ENCODE peak calls at places on chromosomes 3 and 15, in seven cellular contexts. One of them, this sample, is unnamed. For H3K4me1, the result is how much of the 10 kb centered on the place peaks cover.

GRCh38 chr3:153547984-153548383 is 386.0 kb downstream of the RAP2B start:
- DNase-seq in Peyer's patch: no peak
- DNase-seq in CD4-positive, CD25-positive, alpha-beta regulatory T cell: no peak
- DNase-seq in pancreas: no peak
- DNase-seq in right cardiac atrium: no peak
- DNase-seq in uterus: no peak
- DNase-seq in stomach: no peak
- DNase-seq in this sample: no peak

GRCh38 chr3:159775372-159775961 is 213.2 kb upstream of the IL12A start:
- DNase-seq in Peyer's patch: no peak
- DNase-seq in CD4-positive, CD25-positive, alpha-beta regulatory T cell: no peak
- DNase-seq in pancreas: no peak
- DNase-seq in right cardiac atrium: peak
- DNase-seq in uterus: peak
- DNase-seq in stomach: no peak
- DNase-seq in this sample: no peak

GRCh38 chr3:155956508-155957411 is 86.3 kb downstream of the GMPS start:
- DNase-seq in Peyer's patch: no peak
- DNase-seq in CD4-positive, CD25-positive, alpha-beta regulatory T cell: no peak
- DNase-seq in pancreas: peak
- DNase-seq in right cardiac atrium: no peak
- DNase-seq in uterus: no peak
- DNase-seq in stomach: no peak
- DNase-seq in this sample: no peak

GRCh38 chr3:104673981-104674380 is 692.7 kb upstream of the ALCAM start:
- DNase-seq in Peyer's patch: no peak
- DNase-seq in CD4-positive, CD25-positive, alpha-beta regulatory T cell: no peak
- DNase-seq in pancreas: no peak
- DNase-seq in right cardiac atrium: no peak
- DNase-seq in uterus: no peak
- DNase-seq in stomach: no peak
- DNase-seq in this sample: no peak

GRCh38 chr3:180294282-180295027 is 257.7 kb upstream of the PEX5L start:
- DNase-seq in Peyer's patch: no peak
- DNase-seq in CD4-positive, CD25-positive, alpha-beta regulatory T cell: no peak
- DNase-seq in pancreas: no peak
- DNase-seq in right cardiac atrium: no peak
- DNase-seq in uterus: no peak
- DNase-seq in stomach: no peak
- DNase-seq in this sample: no peak

GRCh38 chr3:141321109-141321497 is 47.2 kb upstream of the ZBTB38 start:
- DNase-seq in Peyer's patch: no peak
- DNase-seq in CD4-positive, CD25-positive, alpha-beta regulatory T cell: no peak
- DNase-seq in pancreas: no peak
- DNase-seq in right cardiac atrium: no peak
- DNase-seq in uterus: no peak
- DNase-seq in stomach: no peak
- DNase-seq in this sample: no peak

GRCh38 chr3:87674397-87675161 is 384.2 kb downstream of the CGGBP1 start:
- DNase-seq in Peyer's patch: no peak
- DNase-seq in CD4-positive, CD25-positive, alpha-beta regulatory T cell: no peak
- DNase-seq in pancreas: no peak
- DNase-seq in right cardiac atrium: no peak
- DNase-seq in uterus: no peak
- DNase-seq in stomach: no peak
- DNase-seq in this sample: no peak

GRCh38 chr3:40037582-40037981 is 228.2 kb downstream of the MYRIP start:
- DNase-seq in Peyer's patch: no peak
- DNase-seq in CD4-positive, CD25-positive, alpha-beta regulatory T cell: no peak
- DNase-seq in pancreas: no peak
- DNase-seq in right cardiac atrium: no peak
- DNase-seq in uterus: no peak
- DNase-seq in stomach: no peak
- DNase-seq in this sample: no peak

GRCh38 chr3:188146219-188146618 is 7.7 kb upstream of the LPP start:
- DNase-seq in Peyer's patch: no peak
- DNase-seq in CD4-positive, CD25-positive, alpha-beta regulatory T cell: no peak
- DNase-seq in pancreas: no peak
- DNase-seq in right cardiac atrium: no peak
- DNase-seq in uterus: no peak
- DNase-seq in stomach: no peak
- DNase-seq in this sample: no peak

GRCh38 chr3:52682016-52682415 is 3.7 kb downstream of the PBRM1 start:
- DNase-seq in Peyer's patch: no peak
- DNase-seq in CD4-positive, CD25-positive, alpha-beta regulatory T cell: no peak
- DNase-seq in pancreas: peak
- DNase-seq in right cardiac atrium: no peak
- DNase-seq in uterus: peak
- DNase-seq in stomach: no peak
- DNase-seq in this sample: peak

GRCh38 chr15:63104727-63105126 is 16.9 kb upstream of the LACTB start:
- DNase-seq in Peyer's patch: no peak
- DNase-seq in CD4-positive, CD25-positive, alpha-beta regulatory T cell: no peak
- DNase-seq in pancreas: no peak
- DNase-seq in right cardiac atrium: no peak
- DNase-seq in uterus: no peak
- DNase-seq in stomach: no peak
- DNase-seq in this sample: no peak

GRCh38 chr15:42371125-42371524 is 11.8 kb downstream of the CAPN3 start:
- DNase-seq in Peyer's patch: no peak
- DNase-seq in CD4-positive, CD25-positive, alpha-beta regulatory T cell: no peak
- DNase-seq in pancreas: no peak
- DNase-seq in right cardiac atrium: no peak
- DNase-seq in uterus: no peak
- DNase-seq in stomach: no peak
- DNase-seq in this sample: no peak

GRCh38 chr3:46663611-46664135 is 29.8 kb downstream of the ALS2CL start:
- DNase-seq in Peyer's patch: peak
- DNase-seq in CD4-positive, CD25-positive, alpha-beta regulatory T cell: no peak
- DNase-seq in pancreas: no peak
- DNase-seq in right cardiac atrium: peak
- DNase-seq in uterus: no peak
- DNase-seq in stomach: peak
- DNase-seq in this sample: peak

GRCh38 chr3:48561045-48561736 is 2.4 kb downstream of the UCN2 start:
- DNase-seq in Peyer's patch: no peak
- DNase-seq in CD4-positive, CD25-positive, alpha-beta regulatory T cell: no peak
- DNase-seq in pancreas: no peak
- DNase-seq in right cardiac atrium: peak
- DNase-seq in uterus: peak
- DNase-seq in stomach: peak
- DNase-seq in this sample: peak

GRCh38 chr3:28088811-28089526 is 152.4 kb upstream of the CMC1 start:
- DNase-seq in Peyer's patch: no peak
- DNase-seq in CD4-positive, CD25-positive, alpha-beta regulatory T cell: no peak
- DNase-seq in pancreas: no peak
- DNase-seq in right cardiac atrium: no peak
- DNase-seq in uterus: no peak
- DNase-seq in stomach: no peak
- DNase-seq in this sample: no peak

GRCh38 chr3:80696280-80696679 is 928.5 kb upstream of the ROBO1 start:
- DNase-seq in Peyer's patch: no peak
- DNase-seq in CD4-positive, CD25-positive, alpha-beta regulatory T cell: no peak
- DNase-seq in pancreas: peak
- DNase-seq in right cardiac atrium: no peak
- DNase-seq in uterus: no peak
- DNase-seq in stomach: peak
- DNase-seq in this sample: no peak

GRCh38 chr3:78101363-78101762 is 1061.5 kb downstream of the ROBO2 start:
- DNase-seq in Peyer's patch: no peak
- DNase-seq in CD4-positive, CD25-positive, alpha-beta regulatory T cell: no peak
- DNase-seq in pancreas: no peak
- DNase-seq in right cardiac atrium: no peak
- DNase-seq in uterus: no peak
- DNase-seq in stomach: no peak
- DNase-seq in this sample: no peak

GRCh38 chr15:40115670-40116093 is 7.0 kb upstream of the BMF start:
- DNase-seq in Peyer's patch: no peak
- DNase-seq in CD4-positive, CD25-positive, alpha-beta regulatory T cell: no peak
- DNase-seq in pancreas: peak
- DNase-seq in right cardiac atrium: peak
- DNase-seq in uterus: no peak
- DNase-seq in stomach: peak
- DNase-seq in this sample: peak

GRCh38 chr3:107241217-107241616 is 136.0 kb upstream of the CCDC54 start:
- DNase-seq in Peyer's patch: no peak
- DNase-seq in CD4-positive, CD25-positive, alpha-beta regulatory T cell: peak
- DNase-seq in pancreas: no peak
- DNase-seq in right cardiac atrium: peak
- DNase-seq in uterus: peak
- DNase-seq in stomach: peak
- DNase-seq in this sample: peak

GRCh38 chr3:40780801-40781406 is 256.1 kb downstream of the ZNF621 start:
- DNase-seq in Peyer's patch: no peak
- DNase-seq in CD4-positive, CD25-positive, alpha-beta regulatory T cell: no peak
- DNase-seq in pancreas: peak
- DNase-seq in right cardiac atrium: peak
- DNase-seq in uterus: peak
- DNase-seq in stomach: no peak
- DNase-seq in this sample: peak

GRCh38 chr3:121985841-121986240 is 36.2 kb downstream of the ILDR1 start:
- DNase-seq in Peyer's patch: no peak
- DNase-seq in CD4-positive, CD25-positive, alpha-beta regulatory T cell: no peak
- DNase-seq in pancreas: no peak
- DNase-seq in right cardiac atrium: no peak
- DNase-seq in uterus: no peak
- DNase-seq in stomach: no peak
- DNase-seq in this sample: no peak

GRCh38 chr3:157573281-157573680 is 70.1 kb upstream of the VEPH1 start:
- DNase-seq in Peyer's patch: no peak
- DNase-seq in CD4-positive, CD25-positive, alpha-beta regulatory T cell: no peak
- DNase-seq in pancreas: no peak
- DNase-seq in right cardiac atrium: no peak
- DNase-seq in uterus: no peak
- DNase-seq in stomach: no peak
- DNase-seq in this sample: no peak

GRCh38 chr15:30997270-30997669 is 5.8 kb upstream of the MTMR10 start:
- DNase-seq in Peyer's patch: no peak
- DNase-seq in CD4-positive, CD25-positive, alpha-beta regulatory T cell: no peak
- DNase-seq in pancreas: no peak
- DNase-seq in right cardiac atrium: no peak
- DNase-seq in uterus: no peak
- DNase-seq in stomach: no peak
- DNase-seq in this sample: no peak

GRCh38 chr3:146148468-146148931 is 12.5 kb downstream of the PLOD2 start:
- DNase-seq in Peyer's patch: no peak
- DNase-seq in CD4-positive, CD25-positive, alpha-beta regulatory T cell: no peak
- DNase-seq in pancreas: no peak
- DNase-seq in right cardiac atrium: no peak
- DNase-seq in uterus: no peak
- DNase-seq in stomach: no peak
- DNase-seq in this sample: no peak

GRCh38 chr3:196202516-196202970 is 8.7 kb downstream of the ZDHHC19 start:
- DNase-seq in Peyer's patch: no peak
- DNase-seq in CD4-positive, CD25-positive, alpha-beta regulatory T cell: no peak
- DNase-seq in pancreas: no peak
- DNase-seq in right cardiac atrium: peak
- DNase-seq in uterus: no peak
- DNase-seq in stomach: no peak
- DNase-seq in this sample: no peak

GRCh38 chr3:105518201-105518600 is 151.5 kb downstream of the ALCAM start:
- DNase-seq in Peyer's patch: no peak
- DNase-seq in CD4-positive, CD25-positive, alpha-beta regulatory T cell: no peak
- DNase-seq in pancreas: no peak
- DNase-seq in right cardiac atrium: no peak
- DNase-seq in uterus: no peak
- DNase-seq in stomach: no peak
- DNase-seq in this sample: no peak

GRCh38 chr3:149620291-149621020 is 37.4 kb downstream of the WWTR1 start:
- DNase-seq in Peyer's patch: no peak
- DNase-seq in CD4-positive, CD25-positive, alpha-beta regulatory T cell: no peak
- DNase-seq in pancreas: no peak
- DNase-seq in right cardiac atrium: no peak
- DNase-seq in uterus: no peak
- DNase-seq in stomach: no peak
- DNase-seq in this sample: no peak
- H3K4me1 ChIP-seq in Peyer's patch: under half
- H3K4me1 ChIP-seq in CD4-positive, CD25-positive, alpha-beta regulatory T cell: under half
- H3K4me1 ChIP-seq in pancreas: under half
- H3K4me1 ChIP-seq in right cardiac atrium: under half
- H3K4me1 ChIP-seq in uterus: under half
- H3K4me1 ChIP-seq in stomach: under half
- H3K4me1 ChIP-seq in this sample: under half

GRCh38 chr3:130870423-130870822 is 23.5 kb upstream of the ATP2C1 start:
- DNase-seq in Peyer's patch: no peak
- DNase-seq in CD4-positive, CD25-positive, alpha-beta regulatory T cell: no peak
- DNase-seq in pancreas: no peak
- DNase-seq in right cardiac atrium: no peak
- DNase-seq in uterus: no peak
- DNase-seq in stomach: no peak
- DNase-seq in this sample: no peak

GRCh38 chr3:130865537-130865936 is 28.3 kb upstream of the ATP2C1 start:
- DNase-seq in Peyer's patch: no peak
- DNase-seq in CD4-positive, CD25-positive, alpha-beta regulatory T cell: no peak
- DNase-seq in pancreas: no peak
- DNase-seq in right cardiac atrium: no peak
- DNase-seq in uterus: no peak
- DNase-seq in stomach: no peak
- DNase-seq in this sample: no peak

GRCh38 chr3:130866327-130866726 is 27.6 kb upstream of the ATP2C1 start:
- DNase-seq in Peyer's patch: no peak
- DNase-seq in CD4-positive, CD25-positive, alpha-beta regulatory T cell: no peak
- DNase-seq in pancreas: no peak
- DNase-seq in right cardiac atrium: no peak
- DNase-seq in uterus: no peak
- DNase-seq in stomach: no peak
- DNase-seq in this sample: no peak
- H3K4me1 ChIP-seq in Peyer's patch: under half
- H3K4me1 ChIP-seq in CD4-positive, CD25-positive, alpha-beta regulatory T cell: under half
- H3K4me1 ChIP-seq in pancreas: under half
- H3K4me1 ChIP-seq in right cardiac atrium: under half
- H3K4me1 ChIP-seq in uterus: under half
- H3K4me1 ChIP-seq in stomach: under half
- H3K4me1 ChIP-seq in this sample: under half

DNA sequence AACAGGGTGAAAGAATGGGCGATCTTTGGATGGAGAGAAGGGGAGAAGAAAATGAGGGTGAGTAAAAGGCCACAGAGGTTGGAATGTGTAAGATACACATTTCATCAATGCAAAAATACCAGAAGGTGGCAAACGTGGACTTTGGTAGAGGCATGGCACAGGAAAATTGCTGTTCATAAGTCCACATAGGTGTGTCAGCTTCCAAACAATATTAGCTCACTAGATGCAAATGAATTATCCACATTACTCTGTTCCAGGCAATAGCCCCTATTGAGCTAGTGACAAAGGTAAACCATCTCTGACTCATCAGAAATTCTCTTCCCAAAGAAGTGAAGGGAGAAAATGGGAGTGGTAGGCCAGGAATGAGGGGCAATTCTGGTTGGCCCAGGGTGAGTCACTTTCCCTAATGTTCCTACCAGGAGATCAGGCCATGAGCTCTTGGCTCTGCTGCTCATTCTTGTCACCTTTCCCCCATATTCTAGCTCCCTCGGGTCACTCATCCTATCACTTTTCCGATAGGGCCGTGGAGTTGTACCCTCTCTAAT is 19.9 kb downstream of the ACKR2 start:
- DNase-seq in Peyer's patch: peak
- DNase-seq in CD4-positive, CD25-positive, alpha-beta regulatory T cell: no peak
- DNase-seq in pancreas: no peak
- DNase-seq in right cardiac atrium: no peak
- DNase-seq in uterus: no peak
- DNase-seq in stomach: no peak
- DNase-seq in this sample: no peak
- H3K4me1 ChIP-seq in Peyer's patch: under half
- H3K4me1 ChIP-seq in CD4-positive, CD25-positive, alpha-beta regulatory T cell: under half
- H3K4me1 ChIP-seq in pancreas: under half
- H3K4me1 ChIP-seq in right cardiac atrium: under half
- H3K4me1 ChIP-seq in uterus: under half
- H3K4me1 ChIP-seq in stomach: under half
- H3K4me1 ChIP-seq in this sample: under half

GRCh38 chr15:74543583-74543982 is 2.6 kb downstream of the ARID3B start:
- DNase-seq in Peyer's patch: no peak
- DNase-seq in CD4-positive, CD25-positive, alpha-beta regulatory T cell: peak
- DNase-seq in pancreas: no peak
- DNase-seq in right cardiac atrium: no peak
- DNase-seq in uterus: no peak
- DNase-seq in stomach: no peak
- DNase-seq in this sample: no peak
- H3K4me1 ChIP-seq in Peyer's patch: under half
- H3K4me1 ChIP-seq in CD4-positive, CD25-positive, alpha-beta regulatory T cell: half or more
- H3K4me1 ChIP-seq in pancreas: under half
- H3K4me1 ChIP-seq in right cardiac atrium: under half
- H3K4me1 ChIP-seq in uterus: under half
- H3K4me1 ChIP-seq in stomach: half or more
- H3K4me1 ChIP-seq in this sample: under half